ENCODE peak calls at places on chromosomes 2 and 18, in nine cellular contexts. One of them, this sample, is unnamed.

GRCh38 chr2:1898461-1899395 is 154.4 kb upstream of the PXDN start:
- DNase-seq in endothelial cell: no peak
- DNase-seq in AG09319: no peak
- DNase-seq in choroid plexus epithelial cell: no peak
- DNase-seq in GM23338: no peak
- DNase-seq in NCI-H1092: no peak
- DNase-seq in dermis microvascular lymphatic vessel endothelial cell: no peak
- DNase-seq in nephron progenitor cell: no peak
- DNase-seq in GF-D8: no peak
- DNase-seq in this sample: no peak

GRCh38 chr2:8535821-8536685 is 145.8 kb upstream of the ID2 start:
- DNase-seq in choroid plexus epithelial cell: no peak
- DNase-seq in GF-D8: peak
- DNase-seq in endothelial cell: no peak
- DNase-seq in GM23338: no peak
- DNase-seq in NCI-H1092: no peak
- DNase-seq in AG09319: no peak
- DNase-seq in nephron progenitor cell: no peak
- DNase-seq in dermis microvascular lymphatic vessel endothelial cell: no peak
- DNase-seq in this sample: no peak

GRCh38 chr2:22536131-22536530 is 848.8 kb upstream of the KLHL29 start:
- DNase-seq in endothelial cell: no peak
- DNase-seq in dermis microvascular lymphatic vessel endothelial cell: no peak
- DNase-seq in nephron progenitor cell: no peak
- DNase-seq in GF-D8: no peak
- DNase-seq in NCI-H1092: no peak
- DNase-seq in AG09319: no peak
- DNase-seq in choroid plexus epithelial cell: no peak
- DNase-seq in GM23338: no peak
- DNase-seq in this sample: no peak

GRCh38 chr2:150484461-150484931 is 3.0 kb downstream of the RND3 start:
- DNase-seq in NCI-H1092: no peak
- DNase-seq in GM23338: no peak
- DNase-seq in endothelial cell: no peak
- DNase-seq in AG09319: no peak
- DNase-seq in GF-D8: no peak
- DNase-seq in choroid plexus epithelial cell: peak
- DNase-seq in dermis microvascular lymphatic vessel endothelial cell: no peak
- DNase-seq in nephron progenitor cell: peak
- DNase-seq in this sample: peak

GRCh38 chr2:101387151-101387807 is at the start of gene CREG2:
- DNase-seq in dermis microvascular lymphatic vessel endothelial cell: peak
- DNase-seq in GM23338: peak
- DNase-seq in choroid plexus epithelial cell: peak
- DNase-seq in GF-D8: no peak
- DNase-seq in AG09319: no peak
- DNase-seq in nephron progenitor cell: peak
- DNase-seq in endothelial cell: peak
- DNase-seq in NCI-H1092: no peak
- DNase-seq in this sample: peak

GRCh38 chr2:211132586-211132985 is 576.2 kb downstream of the CPS1 start:
- DNase-seq in AG09319: no peak
- DNase-seq in GF-D8: no peak
- DNase-seq in NCI-H1092: no peak
- DNase-seq in nephron progenitor cell: no peak
- DNase-seq in endothelial cell: no peak
- DNase-seq in dermis microvascular lymphatic vessel endothelial cell: peak
- DNase-seq in GM23338: no peak
- DNase-seq in choroid plexus epithelial cell: peak
- DNase-seq in this sample: no peak

GRCh38 chr2:30821960-30822359 is 14.7 kb upstream of the CAPN13 start:
- DNase-seq in NCI-H1092: no peak
- DNase-seq in nephron progenitor cell: no peak
- DNase-seq in AG09319: no peak
- DNase-seq in endothelial cell: no peak
- DNase-seq in dermis microvascular lymphatic vessel endothelial cell: no peak
- DNase-seq in GF-D8: no peak
- DNase-seq in GM23338: no peak
- DNase-seq in choroid plexus epithelial cell: no peak
- DNase-seq in this sample: no peak

GRCh38 chr2:104897515-104898184 is 43.7 kb downstream of the POU3F3 start:
- DNase-seq in choroid plexus epithelial cell: peak
- DNase-seq in GM23338: no peak
- DNase-seq in endothelial cell: no peak
- DNase-seq in dermis microvascular lymphatic vessel endothelial cell: no peak
- DNase-seq in nephron progenitor cell: no peak
- DNase-seq in NCI-H1092: no peak
- DNase-seq in GF-D8: no peak
- DNase-seq in AG09319: peak
- DNase-seq in this sample: peak

GRCh38 chr18:7300971-7301553 is 70.2 kb downstream of the LRRC30 start:
- DNase-seq in endothelial cell: no peak
- DNase-seq in NCI-H1092: no peak
- DNase-seq in AG09319: no peak
- DNase-seq in GF-D8: no peak
- DNase-seq in choroid plexus epithelial cell: no peak
- DNase-seq in nephron progenitor cell: no peak
- DNase-seq in dermis microvascular lymphatic vessel endothelial cell: no peak
- DNase-seq in GM23338: no peak
- DNase-seq in this sample: no peak

GRCh38 chr2:26562811-26563645 is 78.1 kb downstream of the CIB4 start:
- DNase-seq in choroid plexus epithelial cell: peak
- DNase-seq in GF-D8: no peak
- DNase-seq in nephron progenitor cell: no peak
- DNase-seq in AG09319: no peak
- DNase-seq in NCI-H1092: peak
- DNase-seq in endothelial cell: no peak
- DNase-seq in dermis microvascular lymphatic vessel endothelial cell: peak
- DNase-seq in GM23338: peak
- DNase-seq in this sample: no peak

GRCh38 chr2:38130877-38131276 is 54.9 kb upstream of the CYP1B1 start:
- DNase-seq in GF-D8: no peak
- DNase-seq in GM23338: no peak
- DNase-seq in choroid plexus epithelial cell: no peak
- DNase-seq in dermis microvascular lymphatic vessel endothelial cell: no peak
- DNase-seq in nephron progenitor cell: no peak
- DNase-seq in NCI-H1092: no peak
- DNase-seq in AG09319: no peak
- DNase-seq in endothelial cell: no peak
- DNase-seq in this sample: no peak

GRCh38 chr18:76573325-76574025 is 78.4 kb upstream of the ZNF516 start:
- DNase-seq in NCI-H1092: no peak
- DNase-seq in GF-D8: peak
- DNase-seq in nephron progenitor cell: no peak
- DNase-seq in dermis microvascular lymphatic vessel endothelial cell: peak
- DNase-seq in GM23338: no peak
- DNase-seq in AG09319: no peak
- DNase-seq in endothelial cell: no peak
- DNase-seq in choroid plexus epithelial cell: peak
- DNase-seq in this sample: peak

GRCh38 chr2:7034313-7034712 is 117.1 kb downstream of the RNF144A start:
- DNase-seq in endothelial cell: no peak
- DNase-seq in dermis microvascular lymphatic vessel endothelial cell: no peak
- DNase-seq in GM23338: peak
- DNase-seq in GF-D8: no peak
- DNase-seq in nephron progenitor cell: no peak
- DNase-seq in NCI-H1092: no peak
- DNase-seq in choroid plexus epithelial cell: peak
- DNase-seq in AG09319: no peak
- DNase-seq in this sample: no peak

GRCh38 chr2:108074150-108074549 is 87.8 kb downstream of the SLC5A7 start:
- DNase-seq in endothelial cell: no peak
- DNase-seq in nephron progenitor cell: no peak
- DNase-seq in choroid plexus epithelial cell: no peak
- DNase-seq in AG09319: no peak
- DNase-seq in NCI-H1092: no peak
- DNase-seq in GM23338: no peak
- DNase-seq in GF-D8: no peak
- DNase-seq in dermis microvascular lymphatic vessel endothelial cell: no peak
- DNase-seq in this sample: no peak

GRCh38 chr2:235827585-235827992 is 333.7 kb downstream of the AGAP1 start:
- DNase-seq in nephron progenitor cell: peak
- DNase-seq in endothelial cell: no peak
- DNase-seq in dermis microvascular lymphatic vessel endothelial cell: peak
- DNase-seq in AG09319: peak
- DNase-seq in choroid plexus epithelial cell: peak
- DNase-seq in NCI-H1092: no peak
- DNase-seq in GF-D8: no peak
- DNase-seq in GM23338: no peak
- DNase-seq in this sample: no peak

GRCh38 chr2:231191896-231192872 is 6.2 kb upstream of the ARMC9 start:
- DNase-seq in NCI-H1092: no peak
- DNase-seq in GF-D8: no peak
- DNase-seq in GM23338: peak
- DNase-seq in dermis microvascular lymphatic vessel endothelial cell: peak
- DNase-seq in choroid plexus epithelial cell: peak
- DNase-seq in endothelial cell: peak
- DNase-seq in nephron progenitor cell: peak
- DNase-seq in AG09319: peak
- DNase-seq in this sample: peak

This sample was measured in IMR-90.